ENCODE peak calls at places on chromosome 14, in ten cellular contexts. A, F, Z, H, X, U, G, V, Y and C are unnamed samples.

GRCh38 chr14:68502196-68502595 is 290.7 kb downstream of the ZFP36L1 start:
- DNase-seq in A (no peak), F (no peak), Z (no peak), H (no peak), X (no peak), U (peak), G (no peak), V (no peak), Y (no peak), C (no peak)

GRCh38 chr14:68843471-68844209 is 50.8 kb upstream of the ZFP36L1 start:
- DNase-seq in A (peak), F (peak), Z (peak), H (peak), X (peak), U (peak), G (peak), V (peak), Y (peak), C (peak)

GRCh38 chr14:85532981-85533820 is 3.3 kb downstream of the FLRT2 start:
- DNase-seq in A (no peak), F (no peak), Z (no peak), H (peak), X (no peak), U (no peak), G (peak), V (peak), Y (peak), C (peak)

GRCh38 chr14:58760121-58760520 is 122.4 kb downstream of the DACT1 start:
- DNase-seq in A (no peak), F (no peak), Z (no peak), H (no peak), X (no peak), U (no peak), G (no peak), V (no peak), Y (no peak), C (no peak)

GRCh38 chr14:34926552-34926951 is 51.4 kb upstream of the BAZ1A start:
- DNase-seq in A (no peak), F (no peak), Z (no peak), H (no peak), X (no peak), U (no peak), G (no peak), V (no peak), Y (no peak), C (no peak)

GRCh38 chr14:104732931-104733681 is 9.1 kb downstream of the ADSS1 start:
- DNase-seq in A (no peak), F (no peak), Z (no peak), H (peak), X (no peak), U (no peak), G (no peak), V (no peak), Y (no peak), C (no peak)

GRCh38 chr14:72512925-72513324 is 381.0 kb downstream of the DPF3 start:
- DNase-seq in A (no peak), F (no peak), Z (no peak), H (no peak), X (no peak), U (no peak), G (no peak), V (no peak), Y (no peak), C (no peak)

GRCh38 chr14:95073947-95074346 is 83.4 kb downstream of the DICER1 start:
- DNase-seq in A (no peak), F (no peak), Z (no peak), H (no peak), X (no peak), U (no peak), G (no peak), V (no peak), Y (no peak), C (no peak)

GRCh38 chr14:36054353-36055051 is 122.0 kb downstream of the PTCSC3 start:
- DNase-seq in A (no peak), F (no peak), Z (no peak), H (no peak), X (no peak), U (no peak), G (no peak), V (no peak), Y (no peak), C (no peak)

GRCh38 chr14:100677925-100678765 is 48.5 kb upstream of the DLK1 start:
- DNase-seq in A (no peak), F (no peak), Z (no peak), H (no peak), X (no peak), U (no peak), G (peak), V (peak), Y (no peak), C (no peak)

GRCh38 chr14:72451081-72451972 is 442.6 kb downstream of the DPF3 start:
- DNase-seq in A (peak), F (peak), Z (peak), H (no peak), X (peak), U (no peak), G (no peak), V (no peak), Y (no peak), C (peak)

GRCh38 chr14:99391671-99392070 is 89.0 kb downstream of the SETD3 start:
- DNase-seq in A (no peak), F (no peak), Z (no peak), H (no peak), X (no peak), U (no peak), G (no peak), V (no peak), Y (no peak), C (no peak)

GRCh38 chr14:70776197-70776596 is 33.1 kb downstream of the MAP3K9 start:
- DNase-seq in A (no peak), F (no peak), Z (no peak), H (no peak), X (no peak), U (no peak), G (no peak), V (no peak), Y (no peak), C (no peak)

GRCh38 chr14:92692822-92693226 is 55.6 kb downstream of the LGMN start:
- DNase-seq in A (no peak), F (no peak), Z (no peak), H (no peak), X (no peak), U (no peak), G (no peak), V (peak), Y (no peak), C (no peak)

GRCh38 chr14:86038401-86038985 is 508.5 kb downstream of the FLRT2 start:
- DNase-seq in A (no peak), F (peak), Z (peak), H (peak), X (no peak), U (peak), G (peak), V (peak), Y (no peak), C (no peak)

GRCh38 chr14:91325211-91325610 is 80.7 kb upstream of the GPR68 start:
- DNase-seq in A (no peak), F (peak), Z (no peak), H (no peak), X (no peak), U (no peak), G (peak), V (no peak), Y (no peak), C (no peak)

GRCh38 chr14:65704850-65705249 is 292.3 kb downstream of the FUT8 start:
- DNase-seq in A (no peak), F (peak), Z (no peak), H (no peak), X (no peak), U (no peak), G (peak), V (no peak), Y (no peak), C (no peak)

GRCh38 chr14:49134940-49135339 is 451.2 kb downstream of the RPS29 start:
- DNase-seq in A (no peak), F (no peak), Z (no peak), H (no peak), X (no peak), U (peak), G (no peak), V (no peak), Y (no peak), C (no peak)

GRCh38 chr14:92408186-92408585 is 85.2 kb downstream of the SLC24A4 start:
- DNase-seq in A (no peak), F (no peak), Z (no peak), H (no peak), X (no peak), U (no peak), G (no peak), V (no peak), Y (peak), C (no peak)

GRCh38 chr14:32637582-32637981 is 301.1 kb upstream of the NPAS3 start:
- DNase-seq in A (no peak), F (no peak), Z (no peak), H (no peak), X (no peak), U (no peak), G (no peak), V (no peak), Y (no peak), C (no peak)

GRCh38 chr14:95315156-95315555 is 4.6 kb downstream of the CLMN start:
- DNase-seq in A (no peak), F (no peak), Z (no peak), H (no peak), X (no peak), U (no peak), G (no peak), V (no peak), Y (no peak), C (no peak)

GRCh38 chr14:100129161-100129589 is 30.3 kb downstream of the DEGS2 start:
- DNase-seq in A (no peak), F (no peak), Z (no peak), H (no peak), X (no peak), U (no peak), G (no peak), V (no peak), Y (no peak), C (no peak)

GRCh38 chr14:24297190-24297964 is 2.2 kb downstream of the DHRS1 start:
- DNase-seq in A (no peak), F (peak), Z (no peak), H (peak), X (no peak), U (peak), G (peak), V (no peak), Y (no peak), C (no peak)

GRCh38 chr14:56341766-56342418 is 223.7 kb downstream of the PELI2 start:
- DNase-seq in A (no peak), F (no peak), Z (no peak), H (no peak), X (no peak), U (no peak), G (no peak), V (no peak), Y (no peak), C (no peak)